ENCODE peak calls at places on chromosomes 5 and 9, in nine cellular contexts. F is A549, X is glutamatergic neuron, I is transverse colon, Z is dorsolateral prefrontal cortex, P is astrocyte of the spinal cord, H is nephron progenitor cell, T is AG10803, O is GM20000. W is an unnamed sample.

GRCh38 chr9:116549061-116549664 is 137.9 kb upstream of the TRIM32 start:
- DNase-seq in O (no peak), X (peak), F (peak), T (peak), H (no peak), P (peak), I (peak), Z (no peak), W (peak)

GRCh38 chr9:95841377-95841776 is 34.1 kb upstream of the ERCC6L2 start:
- DNase-seq in O (no peak), P (no peak), F (no peak), I (no peak), T (no peak), X (no peak), H (no peak), Z (no peak), W (no peak)

GRCh38 chr9:99572529-99572928 is 249.2 kb upstream of the NR4A3 start:
- DNase-seq in X (no peak), T (no peak), I (no peak), O (no peak), F (no peak), P (no peak), Z (no peak), H (no peak), W (no peak)

GRCh38 chr5:157554180-157555030 is 21.2 kb downstream of the ADAM19 start:
- DNase-seq in T (no peak), I (no peak), O (no peak), Z (no peak), X (no peak), P (no peak), H (no peak), F (no peak), W (no peak)

GRCh38 chr5:2685651-2686050 is 65.8 kb downstream of the IRX2 start:
- DNase-seq in P (peak), Z (no peak), H (no peak), I (no peak), O (no peak), T (no peak), X (no peak), F (no peak), W (peak)

GRCh38 chr9:38346811-38347735 is 45.4 kb upstream of the ALDH1B1 start:
- DNase-seq in H (no peak), P (peak), X (no peak), Z (no peak), F (no peak), O (no peak), T (no peak), I (no peak), W (no peak)

GRCh38 chr5:74179183-74179582 is 461.3 kb downstream of the ENC1 start:
- DNase-seq in F (no peak), T (peak), Z (no peak), H (no peak), P (peak), O (no peak), I (no peak), X (no peak), W (peak)

GRCh38 chr9:111566234-111566633 is 33.2 kb downstream of the PTGR1 start:
- DNase-seq in F (no peak), T (peak), P (no peak), O (no peak), H (no peak), Z (no peak), X (no peak), I (no peak), W (no peak)

GRCh38 chr5:132294728-132295504 is 722 bp downstream of the SLC22A4 start:
- DNase-seq in P (peak), Z (no peak), F (peak), O (no peak), X (peak), H (peak), I (peak), T (peak), W (peak)

GRCh38 chr9:1604942-1605560 is 410.1 kb upstream of the SMARCA2 start:
- DNase-seq in T (peak), I (no peak), H (no peak), O (peak), X (no peak), F (peak), P (no peak), Z (no peak), W (peak)

GRCh38 chr5:113293613-113294340 is 141.0 kb downstream of the TSSK1B start:
- DNase-seq in Z (no peak), P (peak), F (no peak), O (peak), H (peak), I (no peak), T (peak), X (peak), W (peak)

GRCh38 chr5:78907255-78907886 is 77.7 kb downstream of the ARSB start:
- DNase-seq in T (peak), O (peak), H (no peak), P (peak), X (no peak), Z (peak), F (no peak), I (no peak), W (no peak)

GRCh38 chr5:24401767-24402166 is 243.0 kb downstream of the CDH10 start:
- DNase-seq in I (no peak), H (no peak), Z (no peak), O (no peak), P (peak), T (no peak), F (peak), X (no peak), W (peak)

GRCh38 chr5:82265052-82265451 is 13.1 kb downstream of the RPS23 start:
- DNase-seq in X (no peak), T (peak), F (no peak), Z (no peak), H (no peak), O (no peak), P (no peak), I (no peak), W (no peak)

GRCh38 chr9:25557645-25558300 is 120.5 kb downstream of the TUSC1 start:
- DNase-seq in O (no peak), H (no peak), I (no peak), Z (no peak), T (no peak), P (no peak), F (no peak), X (no peak), W (no peak)

GRCh38 chr9:89806371-89807100 is 201.7 kb downstream of the GADD45G start:
- DNase-seq in T (peak), X (no peak), Z (no peak), O (no peak), I (no peak), P (peak), F (no peak), H (no peak), W (no peak)

GRCh38 chr5:67350185-67350584 is 153.6 kb upstream of the CD180 start:
- DNase-seq in H (no peak), O (no peak), T (peak), I (no peak), X (no peak), F (no peak), Z (no peak), P (no peak), W (no peak)

GRCh38 chr5:38383701-38384100 is 125.3 kb downstream of the EGFLAM start:
- DNase-seq in T (no peak), X (no peak), P (no peak), H (no peak), O (no peak), I (no peak), Z (no peak), F (no peak), W (no peak)

GRCh38 chr5:16806691-16807433 is 129.2 kb downstream of the MYO10 start:
- DNase-seq in X (no peak), Z (peak), H (no peak), O (no peak), T (no peak), I (no peak), F (no peak), P (no peak), W (no peak)

GRCh38 chr9:87605676-87606075 is 108.0 kb downstream of the DAPK1 start:
- DNase-seq in Z (no peak), I (no peak), P (no peak), O (peak), F (no peak), T (no peak), X (no peak), H (no peak), W (no peak)

GRCh38 chr9:69546265-69546664 is 125.9 kb downstream of the APBA1 start:
- DNase-seq in T (peak), X (peak), Z (peak), F (peak), O (no peak), I (peak), H (peak), P (peak), W (peak)

GRCh38 chr5:56819027-56819881 is 3.9 kb downstream of the MAP3K1 start:
- DNase-seq in Z (no peak), P (no peak), I (no peak), X (no peak), O (no peak), H (no peak), T (no peak), F (no peak), W (peak)

GRCh38 chr5:58582004-58582403 is 871 bp upstream of the RAB3C start:
- DNase-seq in X (peak), P (no peak), F (no peak), Z (no peak), O (no peak), H (peak), T (no peak), I (no peak), W (no peak)

GRCh38 chr9:133977421-133978201 is 14.5 kb downstream of the VAV2 start:
- DNase-seq in Z (no peak), H (no peak), P (no peak), I (no peak), X (peak), F (no peak), O (no peak), T (no peak), W (no peak)

GRCh38 chr5:139246394-139246793 is 47.1 kb upstream of the MATR3 start:
- DNase-seq in Z (peak), I (no peak), H (no peak), T (peak), X (no peak), O (no peak), P (no peak), F (no peak), W (peak)

GRCh38 chr5:172188893-172189692 is 1.1 kb upstream of the STK10 start:
- DNase-seq in Z (no peak), O (no peak), F (no peak), P (peak), I (no peak), T (no peak), H (peak), X (peak), W (no peak)

GRCh38 chr5:145947581-145947980 is 11.2 kb downstream of the SH3RF2 start:
- DNase-seq in F (no peak), H (no peak), X (no peak), I (no peak), Z (no peak), O (no peak), P (no peak), T (no peak), W (no peak)

GRCh38 chr9:115164511-115164974 is 46.6 kb upstream of the TNC start:
- DNase-seq in O (no peak), X (no peak), T (peak), I (no peak), H (no peak), P (peak), F (no peak), Z (peak), W (peak)

GRCh38 chr5:153425914-153426313 is 64.6 kb upstream of the GRIA1 start:
- DNase-seq in Z (no peak), X (no peak), P (no peak), I (no peak), H (no peak), T (no peak), F (peak), O (no peak), W (peak)
- TF ChIP-seq CTCF in Z (no peak), X (peak), P (no peak), I (no peak), H (peak), T (peak), F (no peak), O (no peak), W (peak)

GRCh38 chr9:121331992-121332685 is 37.9 kb downstream of the STOM start:
- DNase-seq in T (peak), Z (no peak), O (no peak), P (no peak), H (no peak), F (peak), I (no peak), X (no peak), W (no peak)
- TF ChIP-seq CTCF in T (peak), Z (no peak), O (no peak), P (peak), H (no peak), F (peak), I (peak), X (peak), W (peak)

DNA sequence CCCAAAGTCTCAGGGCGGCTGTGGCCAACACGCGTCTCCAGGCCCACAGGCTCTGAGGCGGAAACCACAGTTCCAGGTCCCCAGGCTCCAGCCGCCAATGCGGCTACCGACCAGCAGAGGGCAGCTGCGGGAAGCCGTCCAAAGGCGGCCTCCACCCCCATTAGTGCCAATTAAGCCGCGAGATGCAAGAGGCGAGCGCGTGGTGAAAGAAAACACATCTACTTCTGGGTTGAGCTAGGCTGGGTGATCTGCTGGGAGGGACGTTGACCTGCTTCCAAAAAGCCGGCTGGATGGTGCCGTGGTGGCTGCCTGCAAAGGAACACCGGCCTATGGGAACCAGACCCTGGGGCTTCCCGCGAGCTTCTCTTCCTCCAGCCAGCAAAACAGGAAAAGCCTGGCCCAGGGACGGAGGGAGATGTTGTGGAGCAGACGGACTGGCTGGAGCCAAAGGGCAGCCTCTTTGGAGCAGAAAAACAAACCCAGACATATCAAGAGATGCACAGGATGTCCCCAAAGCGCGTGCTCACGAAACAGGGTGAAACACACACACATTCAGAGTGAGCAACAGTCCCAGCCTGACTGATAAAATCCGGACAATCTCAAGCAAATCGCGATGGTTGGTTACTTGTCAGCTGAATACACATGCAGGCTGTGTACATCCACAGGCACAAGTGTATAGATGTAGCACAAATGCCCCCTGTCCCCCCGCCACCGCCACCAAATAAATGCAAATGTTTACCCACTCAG is 187.1 kb upstream of the BRINP1 start:
- DNase-seq in X (peak), P (peak), T (peak), F (peak), I (peak), Z (peak), O (peak), H (peak), W (peak)
- TF ChIP-seq CTCF in X (peak), P (peak), T (peak), F (peak), I (peak), Z (peak), O (peak), H (peak), W (peak)

DNA sequence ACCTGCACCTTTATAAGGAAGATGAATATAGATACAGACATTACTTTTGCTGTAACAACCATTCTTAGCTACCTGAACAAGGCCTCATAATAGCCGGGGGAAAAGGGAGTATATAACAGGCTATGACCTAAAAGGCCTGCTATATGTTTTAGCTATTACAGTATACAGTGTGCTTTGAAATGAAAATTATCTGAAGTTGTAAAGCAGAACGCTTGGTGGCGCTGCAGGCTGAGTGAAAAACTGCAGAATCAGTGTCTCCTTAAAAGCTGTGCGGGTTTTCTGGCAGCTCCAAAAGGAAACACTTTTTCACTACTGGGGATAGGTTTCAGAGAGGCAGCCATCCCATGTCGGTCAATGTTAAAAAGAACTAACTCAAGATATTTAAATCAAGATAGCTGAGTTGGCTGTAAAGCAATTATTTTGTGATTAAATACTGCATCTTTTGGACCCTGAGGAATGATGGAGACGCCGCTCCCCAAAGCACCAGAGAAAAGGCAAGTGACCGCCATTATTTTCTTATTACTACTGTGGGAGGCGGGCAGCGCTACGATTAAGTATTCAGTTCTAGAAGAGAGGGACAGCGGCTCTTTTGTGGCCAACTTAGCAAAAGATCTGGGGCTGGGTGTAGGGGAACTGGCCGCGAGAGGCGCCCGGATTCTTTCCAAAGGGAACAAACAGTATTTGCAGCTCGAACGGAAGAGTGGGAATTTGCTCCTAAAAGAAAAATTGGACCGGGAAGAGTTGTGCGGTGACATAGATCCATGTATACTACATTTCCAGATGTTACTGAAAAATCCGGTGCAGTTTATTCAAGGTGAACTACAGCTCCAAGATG is 5.9 kb downstream of the PCDHB6 start:
- DNase-seq in O (no peak), X (peak), P (no peak), Z (no peak), T (no peak), F (peak), I (no peak), H (no peak), W (no peak)
- TF ChIP-seq CTCF in O (no peak), X (peak), P (no peak), Z (peak), T (no peak), F (peak), I (no peak), H (no peak), W (peak)